ENCODE peak calls at places on chromosomes 12 and 14, in seven cellular contexts. N is cardiac muscle cell, H is tibial nerve, Y is body of pancreas, P is psoas muscle, R is fibroblast of lung, D is OCI-LY7. B is an unnamed sample.

GRCh38 chr14:105141486-105142281 is 26.9 kb downstream of the JAG2 start:
- DNase-seq in H (no peak), D (no peak), N (no peak), R (no peak), Y (no peak), P (peak), B (no peak)

GRCh38 chr14:25116607-25117006 is 66.7 kb upstream of the STXBP6 start:
- DNase-seq in P (no peak), N (peak), R (peak), H (no peak), D (no peak), Y (no peak), B (no peak)

GRCh38 chr12:97530237-97530636 is 67.6 kb downstream of the RMST start:
- DNase-seq in D (no peak), H (no peak), N (no peak), R (no peak), Y (no peak), P (no peak), B (no peak)

GRCh38 chr12:32501835-32502333 is 102.5 kb downstream of the FGD4 start:
- DNase-seq in D (no peak), H (no peak), Y (peak), N (peak), P (peak), R (peak), B (no peak)

GRCh38 chr12:5840900-5841299 is 104.2 kb downstream of the ANO2 start:
- DNase-seq in N (no peak), Y (no peak), D (no peak), H (no peak), P (no peak), R (no peak), B (no peak)

GRCh38 chr14:27528328-27528727 is 930.5 kb upstream of the NOVA1 start:
- DNase-seq in P (no peak), R (peak), D (no peak), H (no peak), Y (no peak), N (peak), B (no peak)

GRCh38 chr12:70028918-70029317 is 203.9 kb downstream of the MYRFL start:
- DNase-seq in Y (no peak), R (no peak), N (no peak), H (no peak), D (no peak), P (no peak), B (no peak)

GRCh38 chr12:49432616-49433015 is 65.4 kb downstream of the SPATS2 start:
- DNase-seq in R (no peak), N (no peak), H (no peak), Y (no peak), D (no peak), P (no peak), B (no peak)

GRCh38 chr12:125184213-125184952 is 119.1 kb downstream of the AACS start:
- DNase-seq in H (no peak), N (no peak), R (no peak), D (no peak), P (no peak), Y (no peak), B (no peak)

GRCh38 chr12:119014368-119014767 is 33.0 kb downstream of the SRRM4 start:
- DNase-seq in R (no peak), H (no peak), D (no peak), P (no peak), Y (no peak), N (no peak), B (no peak)

GRCh38 chr12:92041742-92042141 is 103.9 kb downstream of the BTG1 start:
- DNase-seq in P (no peak), R (peak), D (peak), N (no peak), Y (no peak), H (no peak), B (no peak)

GRCh38 chr14:102589761-102590290 is 2.6 kb upstream of the RCOR1 start:
- DNase-seq in N (no peak), Y (no peak), R (no peak), H (no peak), P (no peak), D (no peak), B (no peak)

GRCh38 chr12:89135976-89136634 is 216.2 kb downstream of the DUSP6 start:
- DNase-seq in Y (no peak), H (no peak), P (no peak), N (no peak), R (peak), D (no peak), B (no peak)

GRCh38 chr12:122078141-122079037 is at the start of gene MLXIP:
- DNase-seq in P (peak), Y (peak), N (peak), H (peak), D (peak), R (peak), B (peak)

GRCh38 chr14:52873694-52874093 is 77.2 kb downstream of the FERMT2 start:
- DNase-seq in N (peak), Y (no peak), P (peak), D (no peak), R (no peak), H (peak), B (no peak)

GRCh38 chr14:21092147-21093011 is 6.1 kb downstream of the ZNF219 start:
- DNase-seq in R (peak), H (peak), Y (peak), P (peak), N (peak), D (peak), B (no peak)

GRCh38 chr14:60247994-60248696 is 876 bp upstream of the PPM1A start:
- DNase-seq in Y (peak), R (peak), P (peak), D (peak), H (peak), N (peak), B (peak)

GRCh38 chr14:60248697-60249314 is at the start of gene PPM1A:
- DNase-seq in Y (peak), H (peak), R (peak), N (peak), D (peak), P (peak), B (peak)

GRCh38 chr14:60250318-60251035 is 1.5 kb downstream of the PPM1A start:
- DNase-seq in Y (no peak), N (peak), H (no peak), D (peak), R (peak), P (no peak), B (no peak)

GRCh38 chr14:60251877-60252276 is 2.9 kb downstream of the PPM1A start:
- DNase-seq in N (no peak), P (no peak), R (no peak), Y (no peak), D (no peak), H (no peak), B (no peak)

GRCh38 chr14:60249321-60250251 is 565 bp downstream of the PPM1A start:
- DNase-seq in P (peak), D (peak), R (peak), Y (peak), N (peak), H (peak), B (no peak)
- TF ChIP-seq CTCF in P (no peak), D (no peak), R (no peak), Y (no peak), N (no peak), H (no peak), B (no peak)

DNA sequence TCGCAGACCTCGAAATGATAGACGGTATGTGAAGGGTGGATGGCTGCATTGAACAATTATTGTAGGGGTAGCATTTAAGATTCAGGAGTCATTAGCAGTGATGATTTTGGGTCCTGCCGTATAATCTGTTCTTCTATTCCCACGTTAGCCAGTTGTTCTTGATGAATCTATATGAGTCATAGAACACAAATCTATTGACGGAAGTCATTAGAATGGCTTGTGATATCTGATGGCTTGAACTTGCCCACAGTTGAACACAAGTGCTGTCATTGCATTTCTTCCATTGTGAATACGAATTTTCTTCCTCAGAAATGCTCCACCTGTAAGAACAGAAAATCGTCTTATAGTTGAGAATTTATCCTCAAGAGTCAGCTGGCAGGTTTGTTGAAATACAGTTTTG is 1.9 kb downstream of the SRSF5 start:
- DNase-seq in R (peak), D (no peak), N (no peak), Y (no peak), H (no peak), P (no peak), B (no peak)
- H3K27ac ChIP-seq in R (no peak), D (no peak), N (no peak), Y (no peak), H (no peak), P (peak), B (no peak)

DNA sequence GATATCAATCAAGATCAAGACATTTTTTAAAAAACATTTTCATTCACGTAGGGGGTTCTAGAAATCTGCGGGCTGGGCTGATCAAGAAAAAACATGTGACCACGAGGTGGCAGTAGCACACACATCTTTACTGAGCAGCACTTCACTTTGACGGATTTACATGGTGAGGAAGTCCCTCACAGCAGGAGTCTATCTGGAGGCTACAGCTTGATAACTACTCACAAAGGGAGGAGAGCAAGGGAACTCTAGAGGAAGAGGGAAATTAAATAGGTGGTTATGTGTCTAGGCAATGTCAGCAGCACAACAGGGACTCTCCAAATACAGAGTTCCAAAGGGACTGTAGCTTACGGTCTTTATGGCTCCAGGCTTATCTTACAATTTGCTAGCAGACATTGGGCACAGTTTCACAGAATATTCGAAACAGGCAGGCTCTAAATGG is 248.1 kb downstream of the DPY19L2 start:
- DNase-seq in P (no peak), N (peak), R (peak), D (peak), H (no peak), Y (peak), B (no peak)
- TF ChIP-seq CTCF in P (peak), N (peak), R (peak), D (peak), H (no peak), Y (peak), B (peak)

GRCh38 chr14:32230695-32231280 is 27.7 kb upstream of the RNU6-8 start:
- DNase-seq in P (no peak), Y (no peak), R (peak), D (no peak), H (no peak), N (peak), B (no peak)

GRCh38 chr14:32232481-32232880 is 29.4 kb upstream of the RNU6-8 start:
- DNase-seq in N (no peak), Y (no peak), H (no peak), P (no peak), D (no peak), R (no peak), B (no peak)

GRCh38 chr14:32226051-32226450 is 23.0 kb upstream of the RNU6-8 start:
- DNase-seq in P (no peak), Y (no peak), N (no peak), R (peak), D (no peak), H (no peak), B (no peak)

GRCh38 chr14:32233292-32233691 is 30.2 kb upstream of the RNU6-8 start:
- DNase-seq in N (peak), D (no peak), H (no peak), Y (no peak), P (no peak), R (peak), B (no peak)

DNA sequence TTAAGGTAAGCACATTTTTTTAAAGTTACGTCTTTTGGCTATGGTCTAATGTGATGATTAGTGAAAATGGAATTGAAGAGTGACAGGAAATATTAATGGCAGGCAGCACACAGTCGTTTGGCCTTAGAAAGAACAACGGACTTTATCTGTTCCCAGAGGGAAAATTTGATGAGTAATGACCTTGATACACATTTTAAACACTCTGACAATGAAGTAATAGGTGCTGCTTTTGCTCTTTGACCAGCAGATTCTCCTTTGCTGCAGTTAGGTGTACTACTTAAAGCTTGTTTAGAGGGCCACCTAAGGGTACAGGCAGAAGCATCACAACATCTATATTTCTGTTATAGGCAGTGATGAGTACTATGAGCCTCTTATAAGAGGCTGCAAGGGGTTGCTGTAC is 27.1 kb upstream of the RNU6-8 start:
- DNase-seq in R (peak), P (no peak), N (peak), D (no peak), H (no peak), Y (no peak), B (no peak)
- H3K27ac ChIP-seq in R (no peak), P (no peak), N (no peak), D (no peak), H (no peak), Y (no peak), B (no peak)

GRCh38 chr12:12609692-12610091 is 2.0 kb upstream of the CREBL2 start:
- DNase-seq in H (no peak), D (no peak), Y (no peak), N (no peak), R (no peak), P (no peak), B (no peak)

GRCh38 chr12:12611512-12612306 is at the start of gene CREBL2:
- DNase-seq in R (peak), D (peak), Y (peak), N (peak), P (peak), H (peak), B (peak)

GRCh38 chr12:12610711-12611110 is 965 bp upstream of the CREBL2 start:
- DNase-seq in P (no peak), H (no peak), D (no peak), R (no peak), Y (no peak), N (no peak), B (no peak)

GRCh38 chr12:12606793-12607589 is 4.7 kb upstream of the CREBL2 start:
- DNase-seq in P (no peak), Y (no peak), H (no peak), R (peak), N (peak), D (no peak), B (no peak)

GRCh38 chr12:12608557-12608957 is 3.1 kb upstream of the CREBL2 start:
- DNase-seq in R (peak), P (no peak), Y (no peak), D (peak), N (peak), H (no peak), B (no peak)
- TF ChIP-seq CTCF in R (no peak), P (no peak), Y (peak), D (peak), N (no peak), H (no peak), B (no peak)

GRCh38 chr12:108810636-108811035 is 46.7 kb downstream of the SSH1 start:
- DNase-seq in P (no peak), D (no peak), N (no peak), Y (no peak), H (no peak), R (no peak), B (no peak)

GRCh38 chr12:108806350-108806749 is 51.0 kb downstream of the SSH1 start:
- DNase-seq in P (no peak), R (peak), N (peak), Y (no peak), D (no peak), H (no peak), B (no peak)

GRCh38 chr12:108806921-108807320 is 50.5 kb downstream of the SSH1 start:
- DNase-seq in D (no peak), H (no peak), N (no peak), R (no peak), Y (no peak), P (no peak), B (no peak)

GRCh38 chr12:108807476-108807875 is 49.9 kb downstream of the SSH1 start:
- DNase-seq in D (no peak), R (no peak), Y (no peak), P (no peak), N (no peak), H (no peak), B (no peak)

GRCh38 chr12:108807996-108808725 is 49.2 kb downstream of the SSH1 start:
- DNase-seq in Y (no peak), D (no peak), R (no peak), N (no peak), H (no peak), P (no peak), B (no peak)
- H3K27ac ChIP-seq in Y (no peak), D (no peak), R (no peak), N (peak), H (no peak), P (peak), B (no peak)

GRCh38 chr14:91140672-91141071 is 26.8 kb downstream of the DGLUCY start:
- DNase-seq in N (peak), Y (no peak), R (peak), D (peak), H (no peak), P (no peak), B (no peak)
- TF ChIP-seq CTCF in N (peak), Y (peak), R (peak), D (peak), H (no peak), P (peak), B (no peak)

B was measured in thoracic aorta.